ENCODE peak calls at places on chromosomes 3 and 15, in eight cellular contexts. A is activated naive CD4-positive, alpha-beta T cell treated with anti-CD3 and anti-CD28 coated beads, Interleukin-2, amount 50 U/mL, for 16 hours; K is AG10803; F is NAMALWA; L is GM10248; O is activated T-cell treated with anti-CD3 and anti-CD28 coated beads for 4 hours; W is hippocampal formation; H is nephron progenitor cell. M is an unnamed sample.

GRCh38 chr15:100591835-100592234 is 10.1 kb downstream of the LINS1 start:
- DNase-seq in A (no peak), K (no peak), F (no peak), L (no peak), O (no peak), W (no peak), H (no peak), M (no peak)

GRCh38 chr3:114214542-114215341 is 22.6 kb downstream of the ZNF80 start:
- DNase-seq in A (no peak), K (no peak), F (peak; percentile 34), L (no peak), O (no peak), W (no peak), H (no peak), M (no peak)

GRCh38 chr15:29631076-29632070 is 190.9 kb downstream of the TJP1 start:
- DNase-seq in A (no peak), K (no peak), F (no peak), L (no peak), O (no peak), W (no peak), H (no peak), M (no peak)

GRCh38 chr3:124824286-124824915 is 62.8 kb downstream of the ITGB5 start:
- DNase-seq in A (no peak), K (no peak), F (no peak), L (no peak), O (no peak), W (no peak), H (no peak), M (no peak)

GRCh38 chr15:41798607-41799487 is 24.6 kb downstream of the MAPKBP1 start:
- DNase-seq in A (no peak), K (peak; percentile 24), F (no peak), L (no peak), O (no peak), W (no peak), H (no peak), M (no peak)

GRCh38 chr15:24848050-24848449 is 106.7 kb upstream of the SNRPN start:
- DNase-seq in A (no peak), K (peak; percentile 56), F (no peak), L (no peak), O (no peak), W (peak; percentile 25), H (peak; percentile 51), M (no peak)

GRCh38 chr3:123728014-123728413 is 143.2 kb upstream of the HACD2 start:
- DNase-seq in A (no peak), K (peak; percentile 81), F (no peak), L (no peak), O (no peak), W (no peak), H (no peak), M (no peak)

GRCh38 chr15:67741313-67741712 is 84.0 kb upstream of the SKOR1 start:
- DNase-seq in A (no peak), K (no peak), F (no peak), L (no peak), O (no peak), W (no peak), H (no peak), M (no peak)

GRCh38 chr3:196688349-196688748 is 23.7 kb downstream of the CEP19 start:
- DNase-seq in A (no peak), K (peak; percentile 83), F (no peak), L (no peak), O (no peak), W (peak; percentile 8), H (no peak), M (no peak)

GRCh38 chr3:194009892-194010533 is 125.9 kb upstream of the HES1 start:
- DNase-seq in A (no peak), K (no peak), F (no peak), L (no peak), O (no peak), W (no peak), H (no peak), M (no peak)

GRCh38 chr3:107421170-107421792 is 44.0 kb downstream of the CCDC54 start:
- DNase-seq in A (no peak), K (peak; percentile 76), F (peak; percentile 87), L (peak; percentile 33), O (no peak), W (no peak), H (peak; percentile 19), M (no peak)

GRCh38 chr15:85030301-85031049 is 48.8 kb downstream of the PDE8A start:
- DNase-seq in A (no peak), K (peak; percentile 42), F (no peak), L (no peak), O (no peak), W (no peak), H (no peak), M (no peak)

GRCh38 chr15:101652098-101652782 is at the start of gene TM2D3:
- DNase-seq in A (peak; percentile 96), K (peak; percentile 90), F (peak; percentile 95), L (peak; percentile 96), O (peak; percentile 92), W (peak; percentile 84), H (peak; percentile 97), M (peak; percentile 91)

GRCh38 chr3:48997714-48998637 is 7.9 kb downstream of the P4HTM start:
- DNase-seq in A (no peak), K (no peak), F (no peak), L (no peak), O (no peak), W (no peak), H (peak; percentile 62), M (no peak)

GRCh38 chr3:14113964-14114667 is 10.6 kb downstream of the CHCHD4 start:
- DNase-seq in A (no peak), K (no peak), F (no peak), L (no peak), O (no peak), W (no peak), H (no peak), M (no peak)

GRCh38 chr15:33215941-33216872 is 21.7 kb upstream of the FMN1 start:
- DNase-seq in A (no peak), K (peak; percentile 33), F (peak; percentile 56), L (peak; percentile 38), O (no peak), W (no peak), H (no peak), M (no peak)

GRCh38 chr3:69252631-69253030 is 130.2 kb upstream of the LMOD3 start:
- DNase-seq in A (no peak), K (no peak), F (no peak), L (no peak), O (no peak), W (no peak), H (no peak), M (no peak)

M was measured in stimulated activated CD8-positive, alpha-beta memory T cell treated with anti-CD3 and anti-CD28 coated beads, Interleukin-12 subunit alpha, Interleukin-12 subunit beta, amount 100 ng/mL, for 1 hour.